ENCODE peak calls at places on chromosomes 11 and 22, in eight cellular contexts. S, B, Q, Y, D, A, W and M are unnamed samples.

GRCh38 chr11:6864436-6864835 is 1.6 kb downstream of the OR10A2 start:
- DNase-seq in S (peak; percentile 53), B (no peak), Q (no peak), Y (no peak), D (no peak), A (no peak), W (no peak), M (no peak)

GRCh38 chr11:63532799-63533475 is 3.7 kb upstream of the PLAAT4 start:
- DNase-seq in S (no peak), B (no peak), Q (no peak), Y (no peak), D (peak; percentile 13), A (no peak), W (no peak), M (no peak)

GRCh38 chr11:6204708-6205107 is 649 bp upstream of the C11orf42 start:
- DNase-seq in S (no peak), B (no peak), Q (no peak), Y (no peak), D (no peak), A (no peak), W (no peak), M (no peak)

GRCh38 chr11:69249086-69249640 is 44.8 kb upstream of the MYEOV start:
- DNase-seq in S (no peak), B (no peak), Q (no peak), Y (no peak), D (no peak), A (no peak), W (no peak), M (no peak)

GRCh38 chr11:105553015-105553414 is 56.9 kb upstream of the GRIA4 start:
- DNase-seq in S (no peak), B (no peak), Q (no peak), Y (no peak), D (no peak), A (no peak), W (no peak), M (peak; percentile 17)

GRCh38 chr11:2581931-2582435 is 117.8 kb downstream of the KCNQ1OT1 start:
- DNase-seq in S (no peak), B (no peak), Q (no peak), Y (no peak), D (peak; percentile 33), A (no peak), W (no peak), M (no peak)

GRCh38 chr22:48045369-48045768 is 1282.9 kb downstream of the TBC1D22A start:
- DNase-seq in S (no peak), B (no peak), Q (no peak), Y (no peak), D (peak; percentile 10), A (no peak), W (no peak), M (no peak)

GRCh38 chr11:28146123-28146751 is 38.0 kb downstream of the METTL15 start:
- DNase-seq in S (peak; percentile 90), B (no peak), Q (no peak), Y (no peak), D (no peak), A (no peak), W (no peak), M (peak; percentile 95)

GRCh38 chr22:22895776-22896445 is 8.3 kb downstream of the IGLL5 start:
- DNase-seq in S (no peak), B (no peak), Q (no peak), Y (no peak), D (no peak), A (no peak), W (no peak), M (no peak)

GRCh38 chr11:12687216-12687623 is 13.0 kb downstream of the TEAD1 start:
- DNase-seq in S (no peak), B (no peak), Q (no peak), Y (no peak), D (no peak), A (no peak), W (no peak), M (no peak)

GRCh38 chr11:7270233-7270760 is 18.6 kb downstream of the SYT9 start:
- DNase-seq in S (no peak), B (no peak), Q (no peak), Y (no peak), D (no peak), A (no peak), W (no peak), M (no peak)

GRCh38 chr11:78795862-78796261 is 221.2 kb upstream of the NARS2 start:
- DNase-seq in S (no peak), B (no peak), Q (no peak), Y (no peak), D (no peak), A (no peak), W (no peak), M (peak; percentile 89)

GRCh38 chr11:42407379-42407778 is 904.4 kb upstream of the API5 start:
- DNase-seq in S (no peak), B (no peak), Q (no peak), Y (no peak), D (peak; percentile 54), A (no peak), W (peak; percentile 34), M (peak; percentile 27)

GRCh38 chr11:86916330-86916729 is 38.9 kb downstream of the FZD4 start:
- DNase-seq in S (peak; percentile 88), B (no peak), Q (no peak), Y (no peak), D (no peak), A (no peak), W (no peak), M (peak; percentile 92)

GRCh38 chr11:113189909-113190667 is 124.3 kb upstream of the TTC12 start:
- DNase-seq in S (peak; percentile 92), B (no peak), Q (no peak), Y (no peak), D (no peak), A (no peak), W (no peak), M (peak; percentile 91)